ENCODE peak calls at places on chromosomes 11 and 22, in eight cellular contexts. One of them, this sample, is unnamed.
A peak's percentile ranks its signal among the peaks of the same experiment; 100 is the strongest.

GRCh38 chr22:33648478-33648877 is 271.8 kb downstream of the LARGE1 start:
- DNase-seq in CD4-positive, alpha-beta memory T cell: no peak
- DNase-seq in MG63: no peak
- DNase-seq in mucosa of descending colon: no peak
- DNase-seq in adipocyte: no peak
- DNase-seq in sigmoid colon: no peak
- DNase-seq in ovary: no peak
- DNase-seq in CD8-positive, alpha-beta T cell: no peak
- DNase-seq in this sample: no peak

GRCh38 chr22:38824587-38824986 is 19.2 kb downstream of the NPTXR start:
- DNase-seq in CD4-positive, alpha-beta memory T cell: no peak
- DNase-seq in MG63: peak; percentile 46
- DNase-seq in mucosa of descending colon: peak; percentile 81
- DNase-seq in adipocyte: peak; percentile 71
- DNase-seq in sigmoid colon: peak; percentile 50
- DNase-seq in ovary: peak; percentile 62
- DNase-seq in CD8-positive, alpha-beta T cell: peak; percentile 37
- DNase-seq in this sample: peak; percentile 8

GRCh38 chr11:16558499-16558898 is 179.9 kb upstream of the C11orf58 start:
- DNase-seq in CD4-positive, alpha-beta memory T cell: no peak
- DNase-seq in MG63: no peak
- DNase-seq in mucosa of descending colon: no peak
- DNase-seq in adipocyte: no peak
- DNase-seq in sigmoid colon: no peak
- DNase-seq in ovary: no peak
- DNase-seq in CD8-positive, alpha-beta T cell: no peak
- DNase-seq in this sample: no peak

GRCh38 chr11:64447717-64448598 is 89.0 kb downstream of the RPS6KA4 start:
- DNase-seq in CD4-positive, alpha-beta memory T cell: no peak
- DNase-seq in MG63: peak; percentile 72
- DNase-seq in mucosa of descending colon: peak; percentile 44
- DNase-seq in adipocyte: peak; percentile 58
- DNase-seq in sigmoid colon: peak; percentile 71
- DNase-seq in ovary: no peak
- DNase-seq in CD8-positive, alpha-beta T cell: no peak
- DNase-seq in this sample: no peak

GRCh38 chr22:46792061-46792796 is 29.8 kb downstream of the TBC1D22A start:
- DNase-seq in CD4-positive, alpha-beta memory T cell: no peak
- DNase-seq in MG63: no peak
- DNase-seq in mucosa of descending colon: no peak
- DNase-seq in adipocyte: no peak
- DNase-seq in sigmoid colon: peak; percentile 62
- DNase-seq in ovary: no peak
- DNase-seq in CD8-positive, alpha-beta T cell: no peak
- DNase-seq in this sample: no peak

GRCh38 chr11:94623120-94623735 is 56.1 kb downstream of the PIWIL4 start:
- DNase-seq in CD4-positive, alpha-beta memory T cell: no peak
- DNase-seq in MG63: peak; percentile 47
- DNase-seq in mucosa of descending colon: peak; percentile 57
- DNase-seq in adipocyte: peak; percentile 88
- DNase-seq in sigmoid colon: no peak
- DNase-seq in ovary: peak; percentile 32
- DNase-seq in CD8-positive, alpha-beta T cell: peak; percentile 20
- DNase-seq in this sample: no peak

GRCh38 chr11:93051181-93051580 is 81.7 kb downstream of the MTNR1B start:
- DNase-seq in CD4-positive, alpha-beta memory T cell: no peak
- DNase-seq in MG63: no peak
- DNase-seq in mucosa of descending colon: no peak
- DNase-seq in adipocyte: peak; percentile 61
- DNase-seq in sigmoid colon: no peak
- DNase-seq in ovary: no peak
- DNase-seq in CD8-positive, alpha-beta T cell: no peak
- DNase-seq in this sample: no peak

GRCh38 chr11:8352090-8352489 is 88.4 kb upstream of the LMO1 start:
- DNase-seq in CD4-positive, alpha-beta memory T cell: no peak
- DNase-seq in MG63: no peak
- DNase-seq in mucosa of descending colon: no peak
- DNase-seq in adipocyte: no peak
- DNase-seq in sigmoid colon: no peak
- DNase-seq in ovary: no peak
- DNase-seq in CD8-positive, alpha-beta T cell: no peak
- DNase-seq in this sample: no peak

GRCh38 chr11:88355887-88356286 is 18.4 kb upstream of the CTSC start:
- DNase-seq in CD4-positive, alpha-beta memory T cell: no peak
- DNase-seq in MG63: no peak
- DNase-seq in mucosa of descending colon: no peak
- DNase-seq in adipocyte: no peak
- DNase-seq in sigmoid colon: no peak
- DNase-seq in ovary: no peak
- DNase-seq in CD8-positive, alpha-beta T cell: no peak
- DNase-seq in this sample: no peak

GRCh38 chr11:80388133-80388532 is 947.3 kb upstream of the TENM4 start:
- DNase-seq in CD4-positive, alpha-beta memory T cell: no peak
- DNase-seq in MG63: no peak
- DNase-seq in mucosa of descending colon: no peak
- DNase-seq in adipocyte: no peak
- DNase-seq in sigmoid colon: no peak
- DNase-seq in ovary: no peak
- DNase-seq in CD8-positive, alpha-beta T cell: no peak
- DNase-seq in this sample: no peak

GRCh38 chr11:70078095-70078795 is at the start of gene ANO1:
- DNase-seq in CD4-positive, alpha-beta memory T cell: no peak
- DNase-seq in MG63: peak; percentile 32
- DNase-seq in mucosa of descending colon: peak; percentile 14
- DNase-seq in adipocyte: peak; percentile 61
- DNase-seq in sigmoid colon: peak; percentile 53
- DNase-seq in ovary: no peak
- DNase-seq in CD8-positive, alpha-beta T cell: no peak
- DNase-seq in this sample: no peak

GRCh38 chr11:106840993-106841392 is 177.3 kb downstream of the GUCY1A2 start:
- DNase-seq in CD4-positive, alpha-beta memory T cell: no peak
- DNase-seq in MG63: no peak
- DNase-seq in mucosa of descending colon: no peak
- DNase-seq in adipocyte: no peak
- DNase-seq in sigmoid colon: no peak
- DNase-seq in ovary: no peak
- DNase-seq in CD8-positive, alpha-beta T cell: no peak
- DNase-seq in this sample: no peak

GRCh38 chr11:111176603-111177002 is 68.9 kb upstream of the POU2AF2 start:
- DNase-seq in CD4-positive, alpha-beta memory T cell: no peak
- DNase-seq in MG63: no peak
- DNase-seq in mucosa of descending colon: no peak
- DNase-seq in adipocyte: no peak
- DNase-seq in sigmoid colon: no peak
- DNase-seq in ovary: no peak
- DNase-seq in CD8-positive, alpha-beta T cell: no peak
- DNase-seq in this sample: no peak

GRCh38 chr22:30782613-30783012 is 87.9 kb downstream of the OSBP2 start:
- DNase-seq in CD4-positive, alpha-beta memory T cell: no peak
- DNase-seq in MG63: no peak
- DNase-seq in mucosa of descending colon: no peak
- DNase-seq in adipocyte: no peak
- DNase-seq in sigmoid colon: no peak
- DNase-seq in ovary: no peak
- DNase-seq in CD8-positive, alpha-beta T cell: no peak
- DNase-seq in this sample: no peak

GRCh38 chr22:39471421-39472141 is 14.8 kb downstream of the MGAT3 start:
- DNase-seq in CD4-positive, alpha-beta memory T cell: no peak
- DNase-seq in MG63: no peak
- DNase-seq in mucosa of descending colon: no peak
- DNase-seq in adipocyte: peak; percentile 76
- DNase-seq in sigmoid colon: no peak
- DNase-seq in ovary: no peak
- DNase-seq in CD8-positive, alpha-beta T cell: no peak
- DNase-seq in this sample: no peak

GRCh38 chr11:87425391-87425790 is 387.7 kb downstream of the TMEM135 start:
- DNase-seq in CD4-positive, alpha-beta memory T cell: no peak
- DNase-seq in MG63: no peak
- DNase-seq in mucosa of descending colon: no peak
- DNase-seq in adipocyte: peak; percentile 46
- DNase-seq in sigmoid colon: no peak
- DNase-seq in ovary: no peak
- DNase-seq in CD8-positive, alpha-beta T cell: no peak
- DNase-seq in this sample: no peak

GRCh38 chr22:41966607-41967240 is 2.5 kb upstream of the SEPTIN3 start:
- DNase-seq in CD4-positive, alpha-beta memory T cell: no peak
- DNase-seq in MG63: peak; percentile 81
- DNase-seq in mucosa of descending colon: peak; percentile 72
- DNase-seq in adipocyte: peak; percentile 91
- DNase-seq in sigmoid colon: no peak
- DNase-seq in ovary: no peak
- DNase-seq in CD8-positive, alpha-beta T cell: peak; percentile 33
- DNase-seq in this sample: no peak

GRCh38 chr11:117520201-117520600 is 192.5 kb downstream of the CEP164 start:
- DNase-seq in CD4-positive, alpha-beta memory T cell: no peak
- DNase-seq in MG63: no peak
- DNase-seq in mucosa of descending colon: no peak
- DNase-seq in adipocyte: no peak
- DNase-seq in sigmoid colon: no peak
- DNase-seq in ovary: no peak
- DNase-seq in CD8-positive, alpha-beta T cell: no peak
- DNase-seq in this sample: no peak

GRCh38 chr11:16612801-16613400 is 125.5 kb upstream of the C11orf58 start:
- DNase-seq in CD4-positive, alpha-beta memory T cell: no peak
- DNase-seq in MG63: no peak
- DNase-seq in mucosa of descending colon: no peak
- DNase-seq in adipocyte: peak; percentile 40
- DNase-seq in sigmoid colon: no peak
- DNase-seq in ovary: no peak
- DNase-seq in CD8-positive, alpha-beta T cell: no peak
- DNase-seq in this sample: no peak

DNA sequence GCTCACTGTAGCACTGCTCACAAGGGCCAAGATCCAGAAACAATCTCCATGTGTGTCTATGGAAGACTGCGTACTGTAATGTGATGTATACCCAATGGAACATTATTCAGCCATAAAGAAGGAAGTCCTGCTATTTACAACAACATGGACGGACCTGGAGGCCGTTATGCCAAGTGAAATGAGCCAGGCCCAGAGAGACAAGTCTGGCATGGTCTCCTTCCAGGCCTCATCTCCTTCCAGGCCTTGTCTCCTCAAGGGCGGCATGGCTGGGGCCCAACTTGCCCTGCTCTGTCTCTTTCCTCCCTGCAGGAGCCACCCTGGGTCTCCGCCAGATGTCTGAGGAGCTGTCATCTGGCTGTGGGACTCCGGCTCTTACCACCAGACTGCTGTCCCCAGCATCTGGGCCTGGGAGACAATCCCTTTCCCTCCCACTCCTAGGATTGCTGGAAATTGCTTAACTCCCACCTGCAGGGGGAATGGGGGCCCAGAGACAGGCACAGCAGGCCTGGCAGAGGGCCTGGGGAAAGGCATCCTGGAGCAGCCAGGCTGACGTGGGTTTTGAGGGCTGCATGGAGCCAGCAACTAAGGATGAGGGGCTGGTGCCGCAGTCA is 1326.6 kb downstream of the TBC1D22A start:
- DNase-seq in CD4-positive, alpha-beta memory T cell: no peak
- DNase-seq in MG63: peak; percentile 19
- DNase-seq in mucosa of descending colon: no peak
- DNase-seq in adipocyte: no peak
- DNase-seq in sigmoid colon: peak; percentile 71
- DNase-seq in ovary: no peak
- DNase-seq in CD8-positive, alpha-beta T cell: no peak
- DNase-seq in this sample: no peak
- H3K9me3 ChIP-seq in CD4-positive, alpha-beta memory T cell: no peaks in the 10 kb centered on the region
- H3K9me3 ChIP-seq in MG63: no peaks in the 10 kb centered on the region
- H3K9me3 ChIP-seq in mucosa of descending colon: no peaks in the 10 kb centered on the region
- H3K9me3 ChIP-seq in adipocyte: no peaks in the 10 kb centered on the region
- H3K9me3 ChIP-seq in sigmoid colon: no peaks in the 10 kb centered on the region
- H3K9me3 ChIP-seq in ovary: no peaks in the 10 kb centered on the region
- H3K9me3 ChIP-seq in CD8-positive, alpha-beta T cell: no peaks in the 10 kb centered on the region
- H3K9me3 ChIP-seq in this sample: no peaks in the 10 kb centered on the region

DNA sequence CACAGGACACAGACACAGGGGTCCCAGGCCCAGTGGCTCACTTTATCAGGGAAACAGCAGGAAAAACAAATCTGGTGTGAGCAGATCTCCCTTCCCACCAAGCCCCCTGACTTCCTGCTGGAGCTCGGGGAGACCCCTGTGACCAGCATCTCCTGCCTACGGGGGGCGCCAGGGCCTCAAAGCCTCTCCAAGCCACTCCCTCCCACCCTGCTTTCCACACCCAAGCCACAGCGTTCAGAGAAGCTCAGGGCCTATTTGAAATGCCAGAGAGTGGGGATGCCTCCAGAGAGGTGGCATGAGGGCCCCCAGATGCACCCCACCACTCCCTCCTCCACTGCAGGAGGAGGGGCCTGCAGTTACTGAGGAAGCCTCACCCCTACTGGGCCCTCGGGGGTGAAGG is 5.7 kb upstream of the CDKN1C start:
- DNase-seq in CD4-positive, alpha-beta memory T cell: no peak
- DNase-seq in MG63: no peak
- DNase-seq in mucosa of descending colon: peak; percentile 21
- DNase-seq in adipocyte: no peak
- DNase-seq in sigmoid colon: no peak
- DNase-seq in ovary: peak; percentile 61
- DNase-seq in CD8-positive, alpha-beta T cell: no peak
- DNase-seq in this sample: no peak
- H3K4me3 ChIP-seq in CD4-positive, alpha-beta memory T cell: no peak overlapping the region
- H3K4me3 ChIP-seq in MG63: no peak overlapping the region
- H3K4me3 ChIP-seq in mucosa of descending colon: no peak overlapping the region
- H3K4me3 ChIP-seq in adipocyte: no peak overlapping the region
- H3K4me3 ChIP-seq in sigmoid colon: no peak overlapping the region
- H3K4me3 ChIP-seq in ovary: no peak overlapping the region
- H3K4me3 ChIP-seq in CD8-positive, alpha-beta T cell: peak overlapping the region; percentile 48
- H3K4me3 ChIP-seq in this sample: no peak overlapping the region

DNA sequence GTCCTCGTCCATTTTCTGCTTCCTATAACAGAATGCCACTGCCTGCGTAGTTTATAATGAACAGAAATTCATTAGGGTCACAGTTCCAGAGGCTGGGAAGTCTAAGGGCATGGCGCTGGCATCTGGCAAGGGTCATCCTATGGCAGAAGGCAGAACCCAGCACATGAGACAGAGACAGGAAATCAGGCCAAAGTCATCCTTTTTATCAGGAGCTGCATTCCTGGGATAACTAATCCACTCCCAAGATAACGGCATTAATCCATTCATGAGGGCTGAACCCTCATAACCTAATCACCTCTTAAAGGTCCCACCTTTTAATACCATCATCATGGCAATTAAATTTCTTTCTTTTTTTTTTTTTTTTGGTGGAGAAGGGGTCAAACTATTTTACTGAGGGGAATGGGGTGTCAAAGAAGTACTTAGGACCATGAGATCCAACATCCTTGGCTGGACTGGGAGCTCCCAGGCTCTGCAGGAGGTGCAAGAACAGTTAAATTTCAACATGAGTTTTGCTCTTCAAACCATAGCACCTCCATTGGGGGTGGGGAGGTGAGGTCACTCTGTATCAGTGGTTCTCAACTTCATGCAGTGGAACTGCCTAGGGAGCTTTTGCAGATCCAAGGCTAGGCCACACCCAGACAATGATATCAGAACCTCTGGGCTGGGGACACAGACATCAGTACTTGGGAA is 4.4 kb downstream of the TMEM109 start:
- DNase-seq in CD4-positive, alpha-beta memory T cell: no peak
- DNase-seq in MG63: no peak
- DNase-seq in mucosa of descending colon: no peak
- DNase-seq in adipocyte: no peak
- DNase-seq in sigmoid colon: no peak
- DNase-seq in ovary: no peak
- DNase-seq in CD8-positive, alpha-beta T cell: no peak
- DNase-seq in this sample: no peak
- H3K36me3 ChIP-seq in CD4-positive, alpha-beta memory T cell: peaks cover 41% of the 10 kb centered on the region
- H3K36me3 ChIP-seq in MG63: peaks cover 20% of the 10 kb centered on the region
- H3K36me3 ChIP-seq in mucosa of descending colon: peaks cover 3% of the 10 kb centered on the region
- H3K36me3 ChIP-seq in adipocyte: peaks cover 28% of the 10 kb centered on the region
- H3K36me3 ChIP-seq in sigmoid colon: peaks cover 38% of the 10 kb centered on the region
- H3K36me3 ChIP-seq in ovary: no peaks in the 10 kb centered on the region
- H3K36me3 ChIP-seq in CD8-positive, alpha-beta T cell: peaks cover 20% of the 10 kb centered on the region
- H3K36me3 ChIP-seq in this sample: peaks cover 39% of the 10 kb centered on the region

GRCh38 chr22:49564054-49564453 is 263.6 kb downstream of the BRD1 start:
- DNase-seq in CD4-positive, alpha-beta memory T cell: no peak
- DNase-seq in MG63: no peak
- DNase-seq in mucosa of descending colon: no peak
- DNase-seq in adipocyte: no peak
- DNase-seq in sigmoid colon: peak; percentile 34
- DNase-seq in ovary: no peak
- DNase-seq in CD8-positive, alpha-beta T cell: no peak
- DNase-seq in this sample: no peak
- H3K9me3 ChIP-seq in CD4-positive, alpha-beta memory T cell: no peaks in the 10 kb centered on the region
- H3K9me3 ChIP-seq in MG63: no peaks in the 10 kb centered on the region
- H3K9me3 ChIP-seq in mucosa of descending colon: no peaks in the 10 kb centered on the region
- H3K9me3 ChIP-seq in adipocyte: no peaks in the 10 kb centered on the region
- H3K9me3 ChIP-seq in sigmoid colon: no peaks in the 10 kb centered on the region
- H3K9me3 ChIP-seq in ovary: no peaks in the 10 kb centered on the region
- H3K9me3 ChIP-seq in CD8-positive, alpha-beta T cell: no peaks in the 10 kb centered on the region
- H3K9me3 ChIP-seq in this sample: no peaks in the 10 kb centered on the region

This sample was measured in effector memory CD4-positive, alpha-beta T cell.